ENCODE peak calls at places on chromosome 22, in eight cellular contexts. P, S, J, Q, H, L, M and N are unnamed samples.

GRCh38 chr22:36162127-36163034 is 1.8 kb upstream of the APOL3 start:
- DNase-seq in Q (no peak), M (no peak), P (no peak), S (no peak), J (peak; percentile 37), L (peak; percentile 76), H (peak; percentile 58), N (peak; percentile 18)

GRCh38 chr22:36352775-36353507 is 34.8 kb downstream of the MYH9 start:
- DNase-seq in Q (no peak), P (no peak), H (no peak), J (peak; percentile 81), L (no peak), S (no peak), M (no peak), N (no peak)

GRCh38 chr22:41382098-41382578 is 396 bp downstream of the TEF start:
- DNase-seq in M (peak; percentile 74), H (peak; percentile 81), S (peak; percentile 64), P (peak; percentile 42), L (peak; percentile 76), J (peak; percentile 67), Q (peak; percentile 83), N (peak; percentile 78)

GRCh38 chr22:30606455-30607299 is at the start of gene TCN2:
- DNase-seq in P (peak; percentile 87), Q (peak; percentile 67), L (peak; percentile 70), J (peak; percentile 76), H (peak; percentile 41), M (peak; percentile 86), S (peak; percentile 88), N (peak; percentile 51)

GRCh38 chr22:23769321-23769965 is 1.7 kb upstream of the CHCHD10 start:
- DNase-seq in J (no peak), S (no peak), P (no peak), M (no peak), H (peak; percentile 21), Q (no peak), L (no peak), N (peak; percentile 79)

GRCh38 chr22:40509401-40510134 is 127.0 kb downstream of the MRTFA start:
- DNase-seq in S (peak; percentile 95), L (no peak), Q (no peak), J (no peak), P (peak; percentile 84), H (no peak), M (peak; percentile 53), N (no peak)

GRCh38 chr22:48944433-48944755 is 883.3 kb downstream of the BRD1 start:
- DNase-seq in L (no peak), J (no peak), H (no peak), M (no peak), S (no peak), Q (no peak), P (no peak), N (no peak)

GRCh38 chr22:43845981-43846380 is 16.3 kb downstream of the SULT4A1 start:
- DNase-seq in J (no peak), M (no peak), S (no peak), H (no peak), Q (no peak), P (no peak), L (no peak), N (no peak)

GRCh38 chr22:37295213-37295886 is 13.0 kb downstream of the CYTH4 start:
- DNase-seq in P (no peak), J (no peak), S (no peak), M (no peak), L (no peak), Q (no peak), H (peak; percentile 44), N (peak; percentile 42)

GRCh38 chr22:45459235-45459634 is 43.4 kb upstream of the FBLN1 start:
- DNase-seq in J (no peak), S (no peak), L (no peak), Q (no peak), P (no peak), H (no peak), M (no peak), N (no peak)

GRCh38 chr22:20940178-20940790 is 23.1 kb downstream of the CRKL start:
- DNase-seq in J (no peak), Q (no peak), S (no peak), H (no peak), L (no peak), P (no peak), M (no peak), N (no peak)

GRCh38 chr22:34427436-34427835 is 507.2 kb upstream of the LARGE1 start:
- DNase-seq in H (no peak), J (no peak), L (no peak), S (no peak), M (no peak), P (no peak), Q (no peak), N (no peak)

GRCh38 chr22:38628444-38628843 is 27.7 kb downstream of the FAM227A start:
- DNase-seq in P (no peak), H (no peak), S (no peak), J (no peak), M (no peak), L (no peak), Q (no peak), N (no peak)

GRCh38 chr22:38243007-38243775 is 29.6 kb downstream of the TMEM184B start:
- DNase-seq in S (peak; percentile 92), H (no peak), M (peak; percentile 81), P (no peak), Q (peak; percentile 29), J (no peak), L (no peak), N (no peak)

GRCh38 chr22:48849963-48850657 is 977.6 kb downstream of the BRD1 start:
- DNase-seq in M (no peak), J (no peak), S (no peak), P (no peak), L (no peak), Q (no peak), H (no peak), N (no peak)

GRCh38 chr22:43151251-43152000 is at the start of gene TSPO:
- DNase-seq in L (peak; percentile 42), Q (peak; percentile 61), H (peak; percentile 75), P (peak; percentile 48), M (peak; percentile 84), S (peak; percentile 52), J (peak; percentile 78), N (no peak)

GRCh38 chr22:23574877-23575276 is 5.2 kb downstream of the IGLL1 start:
- DNase-seq in P (no peak), L (no peak), S (no peak), Q (no peak), H (no peak), J (no peak), M (no peak), N (no peak)

GRCh38 chr22:21688341-21688705 is 22.5 kb downstream of the PPIL2 start:
- DNase-seq in H (no peak), M (no peak), L (no peak), P (no peak), Q (no peak), J (no peak), S (no peak), N (no peak)

GRCh38 chr22:47146941-47147340 is 384.5 kb downstream of the TBC1D22A start:
- DNase-seq in H (no peak), J (no peak), M (no peak), P (no peak), Q (no peak), S (no peak), L (no peak), N (no peak)

GRCh38 chr22:25111579-25112517 is 87.8 kb upstream of the CRYBB3 start:
- DNase-seq in M (peak; percentile 71), S (peak; percentile 23), L (no peak), H (peak; percentile 7), P (peak; percentile 9), J (no peak), Q (no peak), N (peak; percentile 9)

GRCh38 chr22:40247976-40248375 is 70.3 kb downstream of the TNRC6B start:
- DNase-seq in M (peak; percentile 28), P (no peak), J (peak; percentile 78), S (no peak), L (no peak), H (no peak), Q (no peak), N (no peak)

GRCh38 chr22:22943521-22944267 is 56.1 kb downstream of the IGLL5 start:
- DNase-seq in H (peak; percentile 35), L (peak; percentile 4), J (no peak), P (no peak), Q (no peak), M (peak; percentile 7), S (no peak), N (peak; percentile 66)